ENCODE peak calls at places on chromosomes 16 and 17, in nine cellular contexts. P is hepatocyte; G is occipital lobe; C is AG08396; E is BJ; F is NCI-H526 treated with DMSO at 0.1 percent for 48 hours; H is activated CD4-positive, CD25-positive, alpha-beta regulatory T cell treated with anti-CD3 and anti-CD28 coated beads, Interleukin-2, amount 50 U/mL, for 16 hours; O is glomerular endothelial cell; B is CD4-positive, alpha-beta T cell. T is an unnamed sample.

GRCh38 chr16:61721561-61721960 is 314.7 kb downstream of the CDH8 start:
- DNase-seq in P (no peak), G (no peak), C (no peak), E (no peak), F (no peak), H (no peak), O (no peak), B (no peak), T (no peak)

GRCh38 chr16:56424404-56424765 is 960 bp downstream of the AMFR start:
- DNase-seq in P (no peak), G (no peak), C (peak), E (no peak), F (peak), H (no peak), O (no peak), B (no peak), T (no peak)

GRCh38 chr17:59332890-59333377 is 1.5 kb downstream of the YPEL2 start:
- DNase-seq in P (peak), G (no peak), C (peak), E (no peak), F (no peak), H (no peak), O (no peak), B (no peak), T (no peak)

GRCh38 chr17:4475463-4475862 is 23.2 kb upstream of the SPNS2 start:
- DNase-seq in P (no peak), G (no peak), C (no peak), E (no peak), F (no peak), H (no peak), O (no peak), B (no peak), T (no peak)

GRCh38 chr17:9935408-9935807 is 30.3 kb upstream of the RCVRN start:
- DNase-seq in P (no peak), G (no peak), C (no peak), E (no peak), F (no peak), H (no peak), O (no peak), B (no peak), T (no peak)

GRCh38 chr16:50269061-50269705 is 2.8 kb downstream of the ADCY7 start:
- DNase-seq in P (no peak), G (no peak), C (no peak), E (no peak), F (no peak), H (no peak), O (no peak), B (no peak), T (no peak)

GRCh38 chr17:57600092-57600491 is 145.0 kb downstream of the CCDC182 start:
- DNase-seq in P (no peak), G (no peak), C (no peak), E (no peak), F (no peak), H (no peak), O (no peak), B (no peak), T (no peak)

GRCh38 chr16:23784811-23785447 is 30.1 kb downstream of the CHP2 start:
- DNase-seq in P (no peak), G (no peak), C (peak), E (no peak), F (no peak), H (no peak), O (no peak), B (no peak), T (no peak)

GRCh38 chr17:20053343-20053964 is 44.3 kb downstream of the SPECC1 start:
- DNase-seq in P (no peak), G (no peak), C (no peak), E (no peak), F (no peak), H (no peak), O (no peak), B (no peak), T (no peak)

GRCh38 chr17:37417852-37418251 is 11.2 kb downstream of the TADA2A start:
- DNase-seq in P (no peak), G (no peak), C (no peak), E (no peak), F (no peak), H (no peak), O (no peak), B (no peak), T (no peak)

GRCh38 chr17:81712468-81713003 is 452 bp downstream of the SLC25A10 start:
- DNase-seq in P (peak), G (no peak), C (peak), E (no peak), F (no peak), H (no peak), O (no peak), B (no peak), T (no peak)

GRCh38 chr16:50627419-50627818 is 53.7 kb downstream of the SNX20 start:
- DNase-seq in P (peak), G (no peak), C (no peak), E (no peak), F (no peak), H (no peak), O (no peak), B (peak), T (peak)

GRCh38 chr16:54326266-54326662 is 39.7 kb upstream of the IRX3 start:
- DNase-seq in P (no peak), G (no peak), C (no peak), E (no peak), F (no peak), H (no peak), O (no peak), B (no peak), T (no peak)

GRCh38 chr16:74304164-74304834 is 7.7 kb downstream of the PSMD7 start:
- DNase-seq in P (no peak), G (no peak), C (no peak), E (no peak), F (no peak), H (no peak), O (no peak), B (no peak), T (no peak)

GRCh38 chr17:50787106-50787505 is 19.8 kb upstream of the ANKRD40CL start:
- DNase-seq in P (no peak), G (no peak), C (no peak), E (no peak), F (no peak), H (no peak), O (no peak), B (no peak), T (no peak)

GRCh38 chr16:27726621-27727275 is 176.8 kb downstream of the KATNIP start:
- DNase-seq in P (no peak), G (no peak), C (no peak), E (no peak), F (no peak), H (no peak), O (no peak), B (no peak), T (no peak)

GRCh38 chr16:85916141-85916890 is 17.4 kb downstream of the IRF8 start:
- DNase-seq in P (peak), G (no peak), C (no peak), E (no peak), F (no peak), H (no peak), O (no peak), B (no peak), T (no peak)

GRCh38 chr17:50020841-50021599 is 26.0 kb upstream of the DLX3 start:
- DNase-seq in P (no peak), G (no peak), C (peak), E (no peak), F (no peak), H (no peak), O (no peak), B (no peak), T (no peak)

GRCh38 chr17:806346-807145 is 24.4 kb downstream of the MRM3 start:
- DNase-seq in P (no peak), G (peak), C (no peak), E (no peak), F (no peak), H (no peak), O (no peak), B (no peak), T (no peak)

GRCh38 chr17:50947844-50948514 is 81.8 kb upstream of the TOB1 start:
- DNase-seq in P (no peak), G (no peak), C (no peak), E (no peak), F (no peak), H (no peak), O (no peak), B (no peak), T (no peak)

GRCh38 chr16:87678618-87679017 is 76.3 kb downstream of the JPH3 start:
- DNase-seq in P (no peak), G (no peak), C (no peak), E (no peak), F (no peak), H (no peak), O (no peak), B (no peak), T (no peak)

GRCh38 chr16:27564226-27564625 is 14.3 kb downstream of the KATNIP start:
- DNase-seq in P (no peak), G (no peak), C (no peak), E (no peak), F (no peak), H (no peak), O (no peak), B (no peak), T (no peak)

T was measured in stimulated activated CD8-positive, alpha-beta memory T cell treated with anti-CD3 and anti-CD28 coated beads, Interleukin-2, amount 100 ng/mL, for 1 hour.